ENCODE peak calls at places on chromosome 19, in eight cellular contexts. B is iris pigment epithelial cell, Z is NCI-H510A, T is B cell, H is activated T-cell treated with anti-CD3 and anti-CD28 coated beads for 48 hours, E is EL, O is HAP-1, X is ELR. N is an unnamed sample.
A peak's percentile ranks its signal among the peaks of the same experiment; 100 is the strongest.

GRCh38 chr19:7434391-7434790 is 54.4 kb downstream of the PEX11G start:
- DNase-seq in B (no peak), Z (no peak), T (no peak), H (no peak), E (no peak), O (no peak), X (no peak), N (no peak)

GRCh38 chr19:15101479-15102082 is 5.6 kb upstream of the SYDE1 start:
- DNase-seq in B (peak; percentile 52), Z (no peak), T (no peak), H (peak; percentile 52), E (peak; percentile 50), O (no peak), X (peak; percentile 56), N (no peak)

GRCh38 chr19:32976223-32976805 is 4.3 kb downstream of the FAAP24 start:
- DNase-seq in B (peak; percentile 62), Z (peak; percentile 36), T (peak; percentile 54), H (peak; percentile 49), E (peak; percentile 58), O (peak; percentile 45), X (peak; percentile 71), N (peak; percentile 60)

GRCh38 chr19:58401825-58402433 is 6.5 kb downstream of the RNF225 start:
- DNase-seq in B (no peak), Z (no peak), T (no peak), H (no peak), E (no peak), O (no peak), X (no peak), N (no peak)

GRCh38 chr19:51274037-51274370 is 23.1 kb downstream of the SIGLECL1 start:
- DNase-seq in B (no peak), Z (no peak), T (no peak), H (no peak), E (no peak), O (no peak), X (no peak), N (no peak)

GRCh38 chr19:31693131-31693700 is 344.0 kb upstream of the TSHZ3 start:
- DNase-seq in B (no peak), Z (no peak), T (no peak), H (no peak), E (no peak), O (no peak), X (no peak), N (no peak)

GRCh38 chr19:13876834-13877233 is at the start of gene NANOS3:
- DNase-seq in B (no peak), Z (no peak), T (no peak), H (no peak), E (no peak), O (no peak), X (no peak), N (no peak)

GRCh38 chr19:9565900-9566705 is 18.2 kb downstream of the ZNF121 start:
- DNase-seq in B (peak; percentile 20), Z (no peak), T (no peak), H (no peak), E (peak; percentile 8), O (no peak), X (peak; percentile 43), N (no peak)

GRCh38 chr19:49746206-49746958 is 16.7 kb downstream of the TSKS start:
- DNase-seq in B (peak; percentile 49), Z (no peak), T (peak; percentile 42), H (peak; percentile 66), E (peak; percentile 37), O (no peak), X (peak; percentile 49), N (peak; percentile 29)

GRCh38 chr19:35251456-35251855 is 2.7 kb downstream of the LSR start:
- DNase-seq in B (no peak), Z (no peak), T (no peak), H (no peak), E (no peak), O (no peak), X (no peak), N (no peak)

GRCh38 chr19:18519962-18520847 is 1.7 kb downstream of the ELL start:
- DNase-seq in B (peak; percentile 84), Z (no peak), T (peak; percentile 65), H (peak; percentile 48), E (peak; percentile 85), O (peak; percentile 60), X (peak; percentile 88), N (peak; percentile 56)